ENCODE peak calls at places on chromosomes 11 and 22, in six cellular contexts. V is endothelial cell, N is PC-3, K is fibroblast of the aortic adventitia, L is left kidney, F is M059J. M is an unnamed sample.

GRCh38 chr11:72471005-72471898 is 36.9 kb upstream of the CLPB start:
- DNase-seq in V (peak), N (peak), K (peak), F (peak), L (peak), M (peak)

GRCh38 chr22:35998748-35999147 is 29.9 kb downstream of the RBFOX2 start:
- DNase-seq in N (no peak), V (no peak), F (no peak), L (no peak), K (no peak), M (no peak)

GRCh38 chr11:63764201-63764711 is 4.3 kb downstream of the ZFTA start:
- DNase-seq in F (no peak), N (no peak), K (no peak), L (no peak), V (peak), M (no peak)

GRCh38 chr11:102361100-102362021 is 14.3 kb downstream of the BIRC2 start:
- DNase-seq in V (no peak), F (no peak), K (no peak), N (no peak), L (no peak), M (no peak)

GRCh38 chr11:6559375-6559774 is 44.0 kb downstream of the RRP8 start:
- DNase-seq in V (no peak), N (no peak), K (no peak), F (no peak), L (no peak), M (no peak)

GRCh38 chr22:27833803-27834202 is 32.2 kb upstream of the MN1 start:
- DNase-seq in K (no peak), V (no peak), F (no peak), L (no peak), N (no peak), M (no peak)

GRCh38 chr22:19287889-19288288 is 3.6 kb downstream of the CLTCL1 start:
- DNase-seq in K (peak), V (no peak), F (peak), N (peak), L (no peak), M (peak)

GRCh38 chr11:11366793-11367192 is 13.7 kb upstream of the CSNK2A3 start:
- DNase-seq in L (no peak), K (peak), F (no peak), V (no peak), N (peak), M (no peak)

GRCh38 chr22:44147821-44148574 is 32.7 kb upstream of the PARVG start:
- DNase-seq in N (no peak), F (peak), L (peak), V (no peak), K (no peak), M (peak)

GRCh38 chr11:2923446-2924375 is 5.5 kb downstream of the PHLDA2 start:
- DNase-seq in V (no peak), K (no peak), N (no peak), L (no peak), F (no peak), M (no peak)

GRCh38 chr11:76642341-76642740 is 28.2 kb downstream of the LRRC32 start:
- DNase-seq in L (peak), V (no peak), F (no peak), N (no peak), K (no peak), M (no peak)

GRCh38 chr22:37498289-37498909 is 12.2 kb upstream of the MFNG start:
- DNase-seq in K (no peak), L (peak), N (no peak), F (no peak), V (peak), M (peak)

GRCh38 chr22:47154621-47155081 is 392.2 kb downstream of the TBC1D22A start:
- DNase-seq in V (no peak), F (peak), L (no peak), K (peak), N (peak), M (no peak)

GRCh38 chr22:30234786-30235470 is 11.6 kb downstream of the LIF start:
- DNase-seq in V (no peak), F (peak), L (peak), N (no peak), K (peak), M (peak)

GRCh38 chr11:131447268-131447667 is 76.9 kb downstream of the NTM start:
- DNase-seq in F (no peak), N (no peak), L (no peak), K (no peak), V (no peak), M (no peak)

GRCh38 chr22:23361676-23362075 is 181.4 kb downstream of the BCR start:
- DNase-seq in L (no peak), K (no peak), V (no peak), F (no peak), N (no peak), M (no peak)

GRCh38 chr11:12454782-12455181 is 77.4 kb downstream of the PARVA start:
- DNase-seq in L (no peak), K (peak), N (peak), F (peak), V (no peak), M (no peak)

GRCh38 chr11:128906185-128907065 is 15.3 kb downstream of the KCNJ5 start:
- DNase-seq in F (no peak), V (no peak), N (no peak), K (no peak), L (no peak), M (no peak)

GRCh38 chr22:32830957-32831356 is 29.5 kb downstream of the TIMP3 start:
- DNase-seq in N (no peak), L (no peak), V (no peak), F (no peak), K (no peak), M (no peak)

GRCh38 chr22:31891366-31892079 is 52.8 kb upstream of the YWHAH start:
- DNase-seq in N (no peak), F (peak), L (peak), V (no peak), K (no peak), M (peak)

M was measured in kidney tubule cell.